ENCODE peak calls at places on chromosome 6, in nine cellular contexts. One of them, this sample, is unnamed.

GRCh38 chr6:66808771-66809170 is 1101.7 kb upstream of the EYS start:
- DNase-seq in HCT116: no peak
- DNase-seq in lower lobe of right lung: no peak
- DNase-seq in body of pancreas: no peak
- DNase-seq in astrocyte of the spinal cord: no peak
- DNase-seq in brain microvascular endothelial cell: no peak
- DNase-seq in OCI-LY7: no peak
- DNase-seq in cardiac muscle cell: no peak
- DNase-seq in foreskin fibroblast: no peak
- DNase-seq in this sample: no peak

GRCh38 chr6:168155193-168155592 is 76.2 kb upstream of the FRMD1 start:
- DNase-seq in HCT116: no peak
- DNase-seq in lower lobe of right lung: no peak
- DNase-seq in body of pancreas: no peak
- DNase-seq in astrocyte of the spinal cord: peak
- DNase-seq in brain microvascular endothelial cell: peak
- DNase-seq in OCI-LY7: no peak
- DNase-seq in cardiac muscle cell: no peak
- DNase-seq in foreskin fibroblast: peak
- DNase-seq in this sample: peak

GRCh38 chr6:41027799-41028617 is 11.0 kb downstream of the UNC5CL start:
- DNase-seq in HCT116: peak
- DNase-seq in lower lobe of right lung: peak
- DNase-seq in body of pancreas: peak
- DNase-seq in astrocyte of the spinal cord: peak
- DNase-seq in brain microvascular endothelial cell: peak
- DNase-seq in OCI-LY7: peak
- DNase-seq in cardiac muscle cell: peak
- DNase-seq in foreskin fibroblast: peak
- DNase-seq in this sample: peak

GRCh38 chr6:169044376-169045230 is 209.0 kb downstream of the THBS2 start:
- DNase-seq in HCT116: no peak
- DNase-seq in lower lobe of right lung: no peak
- DNase-seq in body of pancreas: no peak
- DNase-seq in astrocyte of the spinal cord: no peak
- DNase-seq in brain microvascular endothelial cell: no peak
- DNase-seq in OCI-LY7: no peak
- DNase-seq in cardiac muscle cell: no peak
- DNase-seq in foreskin fibroblast: no peak
- DNase-seq in this sample: no peak

GRCh38 chr6:151370509-151371078 is 20.8 kb downstream of the ZBTB2 start:
- DNase-seq in HCT116: no peak
- DNase-seq in lower lobe of right lung: no peak
- DNase-seq in body of pancreas: no peak
- DNase-seq in astrocyte of the spinal cord: peak
- DNase-seq in brain microvascular endothelial cell: peak
- DNase-seq in OCI-LY7: no peak
- DNase-seq in cardiac muscle cell: peak
- DNase-seq in foreskin fibroblast: peak
- DNase-seq in this sample: no peak

GRCh38 chr6:40586369-40586768 is 795 bp downstream of the LRFN2 start:
- DNase-seq in HCT116: no peak
- DNase-seq in lower lobe of right lung: no peak
- DNase-seq in body of pancreas: no peak
- DNase-seq in astrocyte of the spinal cord: no peak
- DNase-seq in brain microvascular endothelial cell: no peak
- DNase-seq in OCI-LY7: no peak
- DNase-seq in cardiac muscle cell: no peak
- DNase-seq in foreskin fibroblast: no peak
- DNase-seq in this sample: no peak

GRCh38 chr6:45608252-45608911 is 230.6 kb upstream of the SUPT3H start:
- DNase-seq in HCT116: no peak
- DNase-seq in lower lobe of right lung: no peak
- DNase-seq in body of pancreas: no peak
- DNase-seq in astrocyte of the spinal cord: peak
- DNase-seq in brain microvascular endothelial cell: no peak
- DNase-seq in OCI-LY7: no peak
- DNase-seq in cardiac muscle cell: no peak
- DNase-seq in foreskin fibroblast: peak
- DNase-seq in this sample: peak

GRCh38 chr6:37674161-37674560 is 23.5 kb downstream of the MDGA1 start:
- DNase-seq in HCT116: no peak
- DNase-seq in lower lobe of right lung: no peak
- DNase-seq in body of pancreas: no peak
- DNase-seq in astrocyte of the spinal cord: no peak
- DNase-seq in brain microvascular endothelial cell: no peak
- DNase-seq in OCI-LY7: no peak
- DNase-seq in cardiac muscle cell: no peak
- DNase-seq in foreskin fibroblast: no peak
- DNase-seq in this sample: no peak

GRCh38 chr6:67224989-67225388 is 1410.1 kb upstream of the ADGRB3 start:
- DNase-seq in HCT116: no peak
- DNase-seq in lower lobe of right lung: no peak
- DNase-seq in body of pancreas: no peak
- DNase-seq in astrocyte of the spinal cord: no peak
- DNase-seq in brain microvascular endothelial cell: no peak
- DNase-seq in OCI-LY7: no peak
- DNase-seq in cardiac muscle cell: no peak
- DNase-seq in foreskin fibroblast: no peak
- DNase-seq in this sample: no peak

GRCh38 chr6:105045546-105045945 is 88.6 kb downstream of the LIN28B start:
- DNase-seq in HCT116: no peak
- DNase-seq in lower lobe of right lung: no peak
- DNase-seq in body of pancreas: no peak
- DNase-seq in astrocyte of the spinal cord: peak
- DNase-seq in brain microvascular endothelial cell: peak
- DNase-seq in OCI-LY7: no peak
- DNase-seq in cardiac muscle cell: no peak
- DNase-seq in foreskin fibroblast: peak
- DNase-seq in this sample: no peak

GRCh38 chr6:56507517-56507916 is 135.2 kb downstream of the DST start:
- DNase-seq in HCT116: no peak
- DNase-seq in lower lobe of right lung: no peak
- DNase-seq in body of pancreas: no peak
- DNase-seq in astrocyte of the spinal cord: no peak
- DNase-seq in brain microvascular endothelial cell: no peak
- DNase-seq in OCI-LY7: no peak
- DNase-seq in cardiac muscle cell: no peak
- DNase-seq in foreskin fibroblast: no peak
- DNase-seq in this sample: no peak

GRCh38 chr6:111484655-111484974 is 1.6 kb upstream of the REV3L start:
- DNase-seq in HCT116: no peak
- DNase-seq in lower lobe of right lung: no peak
- DNase-seq in body of pancreas: no peak
- DNase-seq in astrocyte of the spinal cord: peak
- DNase-seq in brain microvascular endothelial cell: no peak
- DNase-seq in OCI-LY7: peak
- DNase-seq in cardiac muscle cell: no peak
- DNase-seq in foreskin fibroblast: no peak
- DNase-seq in this sample: no peak

GRCh38 chr6:117346142-117346930 is 79.4 kb downstream of the ROS1 start:
- DNase-seq in HCT116: no peak
- DNase-seq in lower lobe of right lung: no peak
- DNase-seq in body of pancreas: no peak
- DNase-seq in astrocyte of the spinal cord: peak
- DNase-seq in brain microvascular endothelial cell: no peak
- DNase-seq in OCI-LY7: peak
- DNase-seq in cardiac muscle cell: peak
- DNase-seq in foreskin fibroblast: peak
- DNase-seq in this sample: peak

GRCh38 chr6:44494011-44494501 is 106.5 kb downstream of the CDC5L start:
- DNase-seq in HCT116: peak
- DNase-seq in lower lobe of right lung: no peak
- DNase-seq in body of pancreas: no peak
- DNase-seq in astrocyte of the spinal cord: peak
- DNase-seq in brain microvascular endothelial cell: peak
- DNase-seq in OCI-LY7: no peak
- DNase-seq in cardiac muscle cell: no peak
- DNase-seq in foreskin fibroblast: peak
- DNase-seq in this sample: peak
- TF ChIP-seq CTCF in HCT116: peak
- TF ChIP-seq CTCF in lower lobe of right lung: no peak
- TF ChIP-seq CTCF in body of pancreas: no peak
- TF ChIP-seq CTCF in astrocyte of the spinal cord: peak
- TF ChIP-seq CTCF in brain microvascular endothelial cell: peak
- TF ChIP-seq CTCF in OCI-LY7: peak
- TF ChIP-seq CTCF in cardiac muscle cell: peak
- TF ChIP-seq CTCF in foreskin fibroblast: no peak
- TF ChIP-seq CTCF in this sample: peak

GRCh38 chr6:26199773-26200728 is 112.8 kb downstream of the HFE start:
- DNase-seq in HCT116: peak
- DNase-seq in lower lobe of right lung: peak
- DNase-seq in body of pancreas: peak
- DNase-seq in astrocyte of the spinal cord: peak
- DNase-seq in brain microvascular endothelial cell: peak
- DNase-seq in OCI-LY7: peak
- DNase-seq in cardiac muscle cell: no peak
- DNase-seq in foreskin fibroblast: no peak
- DNase-seq in this sample: no peak

GRCh38 chr6:26197736-26198625 is 110.8 kb downstream of the HFE start:
- DNase-seq in HCT116: peak
- DNase-seq in lower lobe of right lung: no peak
- DNase-seq in body of pancreas: peak
- DNase-seq in astrocyte of the spinal cord: peak
- DNase-seq in brain microvascular endothelial cell: no peak
- DNase-seq in OCI-LY7: peak
- DNase-seq in cardiac muscle cell: peak
- DNase-seq in foreskin fibroblast: no peak
- DNase-seq in this sample: no peak

GRCh38 chr6:26199057-26199772 is 112.0 kb downstream of the HFE start:
- DNase-seq in HCT116: peak
- DNase-seq in lower lobe of right lung: peak
- DNase-seq in body of pancreas: peak
- DNase-seq in astrocyte of the spinal cord: peak
- DNase-seq in brain microvascular endothelial cell: peak
- DNase-seq in OCI-LY7: peak
- DNase-seq in cardiac muscle cell: peak
- DNase-seq in foreskin fibroblast: peak
- DNase-seq in this sample: peak

GRCh38 chr6:26196846-26197683 is 109.8 kb downstream of the HFE start:
- DNase-seq in HCT116: peak
- DNase-seq in lower lobe of right lung: peak
- DNase-seq in body of pancreas: peak
- DNase-seq in astrocyte of the spinal cord: peak
- DNase-seq in brain microvascular endothelial cell: peak
- DNase-seq in OCI-LY7: peak
- DNase-seq in cardiac muscle cell: peak
- DNase-seq in foreskin fibroblast: peak
- DNase-seq in this sample: peak

GRCh38 chr6:26198626-26199056 is 111.4 kb downstream of the HFE start:
- DNase-seq in HCT116: peak
- DNase-seq in lower lobe of right lung: no peak
- DNase-seq in body of pancreas: no peak
- DNase-seq in astrocyte of the spinal cord: peak
- DNase-seq in brain microvascular endothelial cell: no peak
- DNase-seq in OCI-LY7: no peak
- DNase-seq in cardiac muscle cell: no peak
- DNase-seq in foreskin fibroblast: no peak
- DNase-seq in this sample: no peak
- H3K4me3 ChIP-seq in HCT116: peak
- H3K4me3 ChIP-seq in lower lobe of right lung: peak
- H3K4me3 ChIP-seq in body of pancreas: no peak
- H3K4me3 ChIP-seq in astrocyte of the spinal cord: peak
- H3K4me3 ChIP-seq in brain microvascular endothelial cell: peak
- H3K4me3 ChIP-seq in OCI-LY7: peak
- H3K4me3 ChIP-seq in cardiac muscle cell: peak
- H3K4me3 ChIP-seq in foreskin fibroblast: peak
- H3K4me3 ChIP-seq in this sample: peak

GRCh38 chr6:134999107-134999506 is 49.2 kb upstream of the ALDH8A1 start:
- DNase-seq in HCT116: no peak
- DNase-seq in lower lobe of right lung: no peak
- DNase-seq in body of pancreas: no peak
- DNase-seq in astrocyte of the spinal cord: no peak
- DNase-seq in brain microvascular endothelial cell: no peak
- DNase-seq in OCI-LY7: no peak
- DNase-seq in cardiac muscle cell: no peak
- DNase-seq in foreskin fibroblast: no peak
- DNase-seq in this sample: no peak

GRCh38 chr6:135006386-135006914 is 48.2 kb downstream of the HBS1L start:
- DNase-seq in HCT116: no peak
- DNase-seq in lower lobe of right lung: no peak
- DNase-seq in body of pancreas: no peak
- DNase-seq in astrocyte of the spinal cord: no peak
- DNase-seq in brain microvascular endothelial cell: no peak
- DNase-seq in OCI-LY7: no peak
- DNase-seq in cardiac muscle cell: no peak
- DNase-seq in foreskin fibroblast: no peak
- DNase-seq in this sample: no peak

GRCh38 chr6:134997133-134997841 is 47.4 kb upstream of the ALDH8A1 start:
- DNase-seq in HCT116: no peak
- DNase-seq in lower lobe of right lung: no peak
- DNase-seq in body of pancreas: no peak
- DNase-seq in astrocyte of the spinal cord: no peak
- DNase-seq in brain microvascular endothelial cell: no peak
- DNase-seq in OCI-LY7: no peak
- DNase-seq in cardiac muscle cell: no peak
- DNase-seq in foreskin fibroblast: no peak
- DNase-seq in this sample: no peak

GRCh38 chr6:135002974-135003703 is 51.5 kb downstream of the HBS1L start:
- DNase-seq in HCT116: no peak
- DNase-seq in lower lobe of right lung: no peak
- DNase-seq in body of pancreas: no peak
- DNase-seq in astrocyte of the spinal cord: no peak
- DNase-seq in brain microvascular endothelial cell: no peak
- DNase-seq in OCI-LY7: no peak
- DNase-seq in cardiac muscle cell: peak
- DNase-seq in foreskin fibroblast: no peak
- DNase-seq in this sample: no peak

DNA sequence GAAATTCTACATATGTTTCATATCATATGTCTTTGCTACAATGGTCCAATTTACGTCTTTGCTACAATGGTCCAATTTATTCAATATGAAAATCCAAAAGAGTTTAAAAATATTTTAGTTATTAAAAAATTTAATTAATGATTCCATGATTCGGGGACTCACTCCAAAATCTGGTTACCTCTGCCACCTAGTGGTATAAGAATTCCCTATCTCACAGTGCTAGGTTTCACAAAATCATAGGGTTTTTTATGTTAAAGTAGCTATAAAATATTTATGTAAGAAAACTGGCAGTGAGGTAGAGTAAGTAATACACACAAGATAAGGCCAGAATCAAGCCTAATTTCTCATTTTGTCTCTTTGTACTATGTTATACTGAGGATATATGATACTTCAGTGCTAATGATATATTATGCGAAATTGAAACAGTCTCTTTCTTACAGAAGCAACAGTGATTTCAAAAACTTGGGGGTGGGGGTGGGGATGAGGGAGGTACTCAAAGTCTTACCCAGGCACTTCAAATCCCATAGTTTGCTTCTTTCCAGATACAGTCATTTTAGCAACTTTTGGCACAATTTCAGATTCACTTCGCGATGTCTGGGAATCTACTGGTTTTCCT is 52.3 kb downstream of the HBS1L start:
- DNase-seq in HCT116: peak
- DNase-seq in lower lobe of right lung: no peak
- DNase-seq in body of pancreas: no peak
- DNase-seq in astrocyte of the spinal cord: peak
- DNase-seq in brain microvascular endothelial cell: no peak
- DNase-seq in OCI-LY7: peak
- DNase-seq in cardiac muscle cell: peak
- DNase-seq in foreskin fibroblast: peak
- DNase-seq in this sample: peak
- TF ChIP-seq CTCF in HCT116: peak
- TF ChIP-seq CTCF in lower lobe of right lung: peak
- TF ChIP-seq CTCF in body of pancreas: peak
- TF ChIP-seq CTCF in astrocyte of the spinal cord: peak
- TF ChIP-seq CTCF in brain microvascular endothelial cell: peak
- TF ChIP-seq CTCF in OCI-LY7: peak
- TF ChIP-seq CTCF in cardiac muscle cell: peak
- TF ChIP-seq CTCF in foreskin fibroblast: peak
- TF ChIP-seq CTCF in this sample: peak

GRCh38 chr6:10406556-10406955 is 8.3 kb downstream of the TFAP2A start:
- DNase-seq in HCT116: no peak
- DNase-seq in lower lobe of right lung: no peak
- DNase-seq in body of pancreas: no peak
- DNase-seq in astrocyte of the spinal cord: no peak
- DNase-seq in brain microvascular endothelial cell: no peak
- DNase-seq in OCI-LY7: no peak
- DNase-seq in cardiac muscle cell: no peak
- DNase-seq in foreskin fibroblast: no peak
- DNase-seq in this sample: no peak
- H3K4me3 ChIP-seq in HCT116: no peak
- H3K4me3 ChIP-seq in lower lobe of right lung: no peak
- H3K4me3 ChIP-seq in body of pancreas: no peak
- H3K4me3 ChIP-seq in astrocyte of the spinal cord: no peak
- H3K4me3 ChIP-seq in brain microvascular endothelial cell: no peak
- H3K4me3 ChIP-seq in OCI-LY7: no peak
- H3K4me3 ChIP-seq in cardiac muscle cell: no peak
- H3K4me3 ChIP-seq in foreskin fibroblast: peak
- H3K4me3 ChIP-seq in this sample: no peak

This sample was measured in AG10803.